ENCODE peak calls at places on chromosomes 6 and 20, in seven cellular contexts. G is effector CD4-positive, alpha-beta T cell; H is posterior vena cava; Y is Ammon's horn; T is stimulated activated CD4-positive, alpha-beta T cell treated with anti-CD3 and anti-CD28 coated beads, Interleukin-1b, Interleukin-23, amount 100 ng/mL, for 24 hours; C is mucosa of gallbladder; L is effector memory CD4-positive, alpha-beta T cell. E is an unnamed sample.

GRCh38 chr20:13271977-13272975 is 51.2 kb downstream of the ISM1 start:
- DNase-seq in L (no peak), G (no peak), C (no peak), H (no peak), T (no peak), Y (no peak), E (no peak)

GRCh38 chr6:75412937-75413662 is 80.5 kb downstream of the FILIP1 start:
- DNase-seq in L (no peak), C (no peak), G (no peak), Y (no peak), H (no peak), T (no peak), E (no peak)

GRCh38 chr20:36116813-36117441 is 37.6 kb upstream of the EPB41L1 start:
- DNase-seq in Y (no peak), G (no peak), H (no peak), T (no peak), L (no peak), C (no peak), E (peak; percentile 59)

GRCh38 chr6:1624848-1625341 is 15.2 kb downstream of the FOXC1 start:
- DNase-seq in C (no peak), T (no peak), L (no peak), G (no peak), H (peak; percentile 85), Y (no peak), E (peak; percentile 31)

GRCh38 chr6:134077301-134077700 is 24.9 kb upstream of the SLC2A12 start:
- DNase-seq in T (no peak), Y (no peak), H (no peak), L (no peak), G (no peak), C (no peak), E (no peak)

GRCh38 chr6:142914371-142914770 is 30.6 kb downstream of the HIVEP2 start:
- DNase-seq in L (no peak), C (no peak), Y (no peak), G (no peak), T (no peak), H (no peak), E (no peak)

GRCh38 chr6:125259354-125259736 is 42.4 kb downstream of the HDDC2 start:
- DNase-seq in G (no peak), Y (no peak), C (no peak), L (no peak), H (no peak), T (no peak), E (no peak)

GRCh38 chr6:158422629-158423238 is 110.5 kb downstream of the TULP4 start:
- DNase-seq in G (no peak), T (no peak), Y (no peak), H (no peak), C (no peak), L (no peak), E (no peak)

GRCh38 chr6:123415844-123416468 is 220.8 kb downstream of the TRDN start:
- DNase-seq in Y (peak; percentile 79), T (peak; percentile 5), H (no peak), C (peak; percentile 51), G (no peak), L (no peak), E (peak; percentile 13)

E was measured in MG63.